ENCODE peak calls at places on chromosomes 2 and 18, in six cellular contexts. F is GM20000; S is stimulated activated CD4-positive, alpha-beta T cell treated with anti-CD3 and anti-CD28 coated beads, Interleukin-1b, Interleukin-23, amount 100 ng/mL, for 48 hours; O is anterior cingulate cortex; C is activated CD4-positive, alpha-beta memory T cell treated with anti-CD3 and anti-CD28 coated beads, Interleukin-2, amount 10 ng/mL, durations not matched to agents 7 days and 5 days; W is SJSA1. Q is an unnamed sample.

GRCh38 chr2:179891237-179891636 is 29.8 kb upstream of the ZNF385B start:
- DNase-seq in S (no peak), W (no peak), C (no peak), F (no peak), O (no peak), Q (no peak)

GRCh38 chr2:37782721-37783438 is 111.4 kb upstream of the CDC42EP3 start:
- DNase-seq in O (no peak), S (no peak), F (no peak), C (no peak), W (peak), Q (no peak)

GRCh38 chr2:225002039-225002655 is 40.1 kb downstream of the DOCK10 start:
- DNase-seq in W (peak), O (no peak), C (peak), F (peak), S (peak), Q (peak)

GRCh38 chr2:162125138-162125537 is 26.9 kb downstream of the GCG start:
- DNase-seq in O (no peak), W (no peak), S (no peak), F (no peak), C (no peak), Q (no peak)

GRCh38 chr2:208315081-208315788 is 49.2 kb downstream of the PIKFYVE start:
- DNase-seq in C (no peak), S (no peak), O (no peak), W (no peak), F (peak), Q (peak)

GRCh38 chr2:25674003-25674362 is 606 bp upstream of the DTNB start:
- DNase-seq in F (no peak), C (no peak), S (no peak), W (no peak), O (no peak), Q (no peak)

GRCh38 chr2:85750509-85751299 is 3.1 kb upstream of the ATOH8 start:
- DNase-seq in O (no peak), F (peak), S (peak), W (peak), C (peak), Q (peak)

GRCh38 chr2:216372761-216373291 is 543 bp upstream of the MARCHF4 start:
- DNase-seq in F (no peak), W (peak), S (no peak), O (no peak), C (no peak), Q (no peak)

GRCh38 chr2:48768669-48769068 is 13.1 kb upstream of the LHCGR start:
- DNase-seq in O (no peak), W (no peak), F (no peak), S (no peak), C (no peak), Q (no peak)

GRCh38 chr2:10223932-10224720 is 78.6 kb upstream of the HPCAL1 start:
- DNase-seq in S (no peak), W (no peak), O (no peak), C (no peak), F (no peak), Q (no peak)

GRCh38 chr2:174332607-174333001 is 2.1 kb upstream of the SP9 start:
- DNase-seq in F (peak), O (no peak), S (no peak), W (no peak), C (no peak), Q (no peak)

GRCh38 chr18:304887-305529 is 37.2 kb upstream of the THOC1 start:
- DNase-seq in O (no peak), F (no peak), S (no peak), C (no peak), W (peak), Q (no peak)

GRCh38 chr2:2324565-2325101 is 6.4 kb downstream of the MYT1L start:
- DNase-seq in W (no peak), O (peak), F (no peak), C (no peak), S (no peak), Q (no peak)

GRCh38 chr18:79465392-79465991 is 69.8 kb downstream of the NFATC1 start:
- DNase-seq in F (peak), S (no peak), C (no peak), W (peak), O (no peak), Q (peak)

GRCh38 chr2:119223521-119224390 is at the start of gene STEAP3:
- DNase-seq in W (peak), C (no peak), F (peak), S (no peak), O (no peak), Q (peak)

GRCh38 chr2:128319457-128319772 is 747 bp upstream of the HS6ST1 start:
- DNase-seq in O (no peak), C (peak), W (no peak), S (no peak), F (no peak), Q (no peak)

GRCh38 chr2:99101697-99102096 is 39.8 kb upstream of the C2orf15 start:
- DNase-seq in F (no peak), S (no peak), W (no peak), C (no peak), O (no peak), Q (no peak)

GRCh38 chr18:43236921-43237320 is 40.4 kb downstream of the SYT4 start:
- DNase-seq in W (no peak), C (no peak), S (no peak), F (no peak), O (no peak), Q (no peak)

GRCh38 chr2:31066594-31066993 is 71.6 kb downstream of the GALNT14 start:
- DNase-seq in W (no peak), C (no peak), F (no peak), S (no peak), O (no peak), Q (no peak)

GRCh38 chr18:4256786-4257417 is 198.2 kb downstream of the DLGAP1 start:
- DNase-seq in O (no peak), F (no peak), W (no peak), S (no peak), C (no peak), Q (no peak)

GRCh38 chr2:33107690-33108482 is 161.1 kb downstream of the LTBP1 start:
- DNase-seq in C (no peak), S (no peak), F (no peak), W (no peak), O (no peak), Q (no peak)

GRCh38 chr2:71548589-71549485 is 95.5 kb downstream of the DYSF start:
- DNase-seq in W (peak), O (no peak), S (peak), F (peak), C (peak), Q (peak)

GRCh38 chr2:176056411-176056810 is 27.4 kb downstream of the EVX2 start:
- DNase-seq in S (no peak), F (no peak), O (no peak), C (no peak), W (no peak), Q (no peak)

GRCh38 chr2:72115361-72116080 is 32.1 kb downstream of the CYP26B1 start:
- DNase-seq in C (no peak), W (peak), O (no peak), F (no peak), S (no peak), Q (no peak)

GRCh38 chr2:148493822-148494563 is 150.6 kb upstream of the EPC2 start:
- DNase-seq in F (peak), C (no peak), W (no peak), O (no peak), S (no peak), Q (peak)

GRCh38 chr2:135299656-135300244 is 231.3 kb downstream of the ZRANB3 start:
- DNase-seq in F (peak), W (no peak), O (no peak), S (no peak), C (no peak), Q (peak)

GRCh38 chr2:221530653-221531037 is 41.5 kb downstream of the EPHA4 start:
- DNase-seq in S (no peak), W (peak), F (no peak), C (no peak), O (no peak), Q (no peak)

GRCh38 chr2:17208511-17208910 is 309.7 kb downstream of the RAD51AP2 start:
- DNase-seq in C (no peak), S (no peak), O (no peak), W (peak), F (no peak), Q (no peak)

GRCh38 chr2:234427081-234428058 is 69.5 kb downstream of the ARL4C start:
- DNase-seq in W (peak), C (peak), F (no peak), S (peak), O (no peak), Q (no peak)

GRCh38 chr2:74020717-74021406 is 36.2 kb downstream of the TET3 start:
- DNase-seq in F (no peak), W (no peak), S (no peak), C (no peak), O (no peak), Q (no peak)

GRCh38 chr2:108629417-108629816 is 89.9 kb upstream of the RANBP2 start:
- DNase-seq in C (no peak), O (no peak), F (peak), W (no peak), S (no peak), Q (peak)

GRCh38 chr2:61179701-61180639 is 18.0 kb downstream of the C2orf74 start:
- DNase-seq in S (no peak), W (no peak), F (no peak), O (no peak), C (no peak), Q (no peak)

GRCh38 chr2:7951490-7951889 is 730.4 kb upstream of the ID2 start:
- DNase-seq in C (no peak), S (no peak), O (no peak), W (no peak), F (no peak), Q (no peak)

GRCh38 chr18:79064228-79064627 is 5.0 kb upstream of the ATP9B start:
- DNase-seq in F (no peak), W (no peak), O (no peak), S (no peak), C (no peak), Q (no peak)

GRCh38 chr2:5977477-5977876 is 285.3 kb downstream of the SOX11 start:
- DNase-seq in O (no peak), F (no peak), W (no peak), C (no peak), S (no peak), Q (peak)

GRCh38 chr2:112915300-112916144 is 4.6 kb downstream of the IL37 start:
- DNase-seq in S (peak), W (no peak), O (no peak), C (no peak), F (no peak), Q (no peak)